ENCODE peak calls at places on chromosome 1, in seven cellular contexts. B is iPS DF 6.9; K is stomach; W is activated naive CD8-positive, alpha-beta T cell treated with anti-CD3 and anti-CD28 coated beads, Interleukin-2, amount 50 U/mL, for 24 hours; R is ecto neural progenitor cell; E is lung; N is NCI-H345. H is an unnamed sample.

GRCh38 chr1:96971849-96972602 is 250.4 kb downstream of the PTBP2 start:
- DNase-seq in B (no peak), K (no peak), W (no peak), R (no peak), E (no peak), N (no peak), H (no peak)

GRCh38 chr1:172779501-172779900 is 120.6 kb downstream of the FASLG start:
- DNase-seq in B (no peak), K (no peak), W (no peak), R (no peak), E (no peak), N (no peak), H (no peak)

GRCh38 chr1:9275567-9276034 is 17.1 kb upstream of the SPSB1 start:
- DNase-seq in B (no peak), K (peak; percentile 53), W (peak; percentile 69), R (no peak), E (peak; percentile 67), N (no peak), H (no peak)

GRCh38 chr1:222392571-222392970 is 155.3 kb downstream of the HHIPL2 start:
- DNase-seq in B (no peak), K (no peak), W (no peak), R (no peak), E (no peak), N (no peak), H (no peak)

GRCh38 chr1:181296180-181296579 is 187.1 kb upstream of the CACNA1E start:
- DNase-seq in B (no peak), K (no peak), W (no peak), R (no peak), E (no peak), N (no peak), H (no peak)

GRCh38 chr1:110628356-110629105 is 22.4 kb upstream of the KCNA2 start:
- DNase-seq in B (no peak), K (no peak), W (no peak), R (no peak), E (no peak), N (no peak), H (no peak)

GRCh38 chr1:223683586-223684487 is 18.3 kb upstream of the CAPN8 start:
- DNase-seq in B (peak; percentile 52), K (peak; percentile 69), W (peak; percentile 67), R (peak; percentile 71), E (peak; percentile 60), N (peak; percentile 78), H (peak; percentile 41)

GRCh38 chr1:151984313-151984956 is 9.2 kb downstream of the S100A10 start:
- DNase-seq in B (no peak), K (no peak), W (peak; percentile 30), R (no peak), E (no peak), N (no peak), H (no peak)

GRCh38 chr1:117828206-117828605 is 101.2 kb downstream of the GDAP2 start:
- DNase-seq in B (no peak), K (no peak), W (no peak), R (no peak), E (no peak), N (no peak), H (no peak)

GRCh38 chr1:27301582-27302199 is 20.3 kb upstream of the TMEM222 start:
- DNase-seq in B (no peak), K (no peak), W (no peak), R (no peak), E (no peak), N (peak; percentile 96), H (no peak)

GRCh38 chr1:65554829-65555228 is 134.4 kb downstream of the LEPR start:
- DNase-seq in B (no peak), K (no peak), W (no peak), R (no peak), E (no peak), N (no peak), H (no peak)

GRCh38 chr1:51417496-51418383 is 87.4 kb upstream of the TTC39A start:
- DNase-seq in B (no peak), K (no peak), W (no peak), R (no peak), E (no peak), N (no peak), H (no peak)

GRCh38 chr1:41619511-41620364 is 135.3 kb upstream of the EDN2 start:
- DNase-seq in B (no peak), K (no peak), W (no peak), R (peak; percentile 34), E (no peak), N (peak; percentile 13), H (no peak)

GRCh38 chr1:174871886-174872285 is 127.9 kb upstream of the CACYBP start:
- DNase-seq in B (peak; percentile 48), K (no peak), W (no peak), R (no peak), E (no peak), N (peak; percentile 33), H (no peak)

GRCh38 chr1:205374205-205375078 is 17.7 kb upstream of the KLHDC8A start:
- DNase-seq in B (no peak), K (no peak), W (no peak), R (no peak), E (peak; percentile 34), N (no peak), H (no peak)

GRCh38 chr1:15966081-15966955 is 9.6 kb downstream of the ZBTB17 start:
- DNase-seq in B (no peak), K (peak; percentile 32), W (peak; percentile 80), R (no peak), E (no peak), N (no peak), H (no peak)

GRCh38 chr1:1630965-1631792 is 794 bp upstream of the MMP23B start:
- DNase-seq in B (no peak), K (peak; percentile 42), W (peak; percentile 32), R (peak; percentile 66), E (peak; percentile 51), N (no peak), H (no peak)

GRCh38 chr1:43304287-43304615 is 3.5 kb downstream of the TIE1 start:
- DNase-seq in B (no peak), K (no peak), W (no peak), R (no peak), E (no peak), N (no peak), H (no peak)